ENCODE peak calls at places on chromosomes 6 and 20, in six cellular contexts. K is HEK293T; W is activated CD4-positive, alpha-beta T cell treated with anti-CD3 and anti-CD28 coated beads, Interleukin-2, amount 50 U/mL, for 24 hours; H is ELR; T is GM04504; G is SK-N-DZ. Q is an unnamed sample.

GRCh38 chr6:157144861-157145260 is 178.5 kb downstream of the TMEM242 start:
- DNase-seq in K (no peak), W (no peak), H (no peak), T (no peak), G (no peak), Q (no peak)

GRCh38 chr6:89144358-89145041 is 1.4 kb upstream of the PM20D2 start:
- DNase-seq in K (no peak), W (no peak), H (no peak), T (no peak), G (no peak), Q (no peak)

GRCh38 chr6:3752538-3753227 is 1.2 kb upstream of the PXDC1 start:
- DNase-seq in K (no peak), W (no peak), H (no peak), T (no peak), G (no peak), Q (no peak)

GRCh38 chr6:166621114-166621540 is 5.9 kb downstream of the RPS6KA2 start:
- DNase-seq in K (no peak), W (no peak), H (no peak), T (no peak), G (no peak), Q (no peak)

GRCh38 chr6:130027948-130028347 is 9.6 kb downstream of the L3MBTL3 start:
- DNase-seq in K (no peak), W (no peak), H (no peak), T (no peak), G (no peak), Q (no peak)

GRCh38 chr6:146595981-146596731 is 2.6 kb upstream of the ADGB start:
- DNase-seq in K (no peak), W (no peak), H (no peak), T (no peak), G (no peak), Q (no peak)

GRCh38 chr6:144017167-144018094 is 9.4 kb upstream of the PLAGL1 start:
- DNase-seq in K (no peak), W (no peak), H (no peak), T (no peak), G (no peak), Q (no peak)

GRCh38 chr6:17281100-17281496 is at the start of gene RBM24:
- DNase-seq in K (peak), W (peak), H (peak), T (peak), G (peak), Q (peak)

GRCh38 chr6:125014157-125014957 is 52.1 kb downstream of the RNF217 start:
- DNase-seq in K (no peak), W (no peak), H (peak), T (no peak), G (no peak), Q (no peak)

GRCh38 chr6:22980446-22980845 is 411.1 kb downstream of the HDGFL1 start:
- DNase-seq in K (no peak), W (no peak), H (peak), T (peak), G (peak), Q (no peak)

GRCh38 chr6:86107985-86108384 is 465.3 kb upstream of the SYNCRIP start:
- DNase-seq in K (no peak), W (no peak), H (no peak), T (no peak), G (no peak), Q (no peak)

GRCh38 chr6:105879902-105880547 is 206.1 kb upstream of the PRDM1 start:
- DNase-seq in K (no peak), W (peak), H (no peak), T (no peak), G (no peak), Q (no peak)

GRCh38 chr6:141598487-141598886 is 534.2 kb upstream of the GJE1 start:
- DNase-seq in K (no peak), W (no peak), H (peak), T (no peak), G (no peak), Q (no peak)

GRCh38 chr6:7615611-7616383 is 25.8 kb downstream of the SNRNP48 start:
- DNase-seq in K (peak), W (peak), H (peak), T (no peak), G (peak), Q (no peak)

GRCh38 chr6:22313796-22314195 is 17.0 kb upstream of the PRL start:
- DNase-seq in K (no peak), W (no peak), H (no peak), T (no peak), G (no peak), Q (no peak)

GRCh38 chr6:117590447-117590846 is 11.9 kb downstream of the GOPC start:
- DNase-seq in K (no peak), W (no peak), H (no peak), T (no peak), G (no peak), Q (no peak)

GRCh38 chr6:150560004-150560883 is 39.4 kb upstream of the PLEKHG1 start:
- DNase-seq in K (no peak), W (no peak), H (no peak), T (no peak), G (no peak), Q (no peak)

GRCh38 chr6:157486632-157487031 is 105.6 kb downstream of the ZDHHC14 start:
- DNase-seq in K (no peak), W (no peak), H (no peak), T (no peak), G (no peak), Q (no peak)

GRCh38 chr20:18957328-18957727 is 143.7 kb downstream of the SCP2D1 start:
- DNase-seq in K (no peak), W (no peak), H (no peak), T (no peak), G (no peak), Q (no peak)

GRCh38 chr20:36549942-36550796 is 8.8 kb downstream of the MYL9 start:
- DNase-seq in K (no peak), W (no peak), H (no peak), T (no peak), G (no peak), Q (no peak)

GRCh38 chr6:73803562-73804221 is 107.7 kb downstream of the CD109 start:
- DNase-seq in K (peak), W (no peak), H (peak), T (peak), G (peak), Q (no peak)

GRCh38 chr6:145080651-145081050 is 654.7 kb downstream of the EPM2A start:
- DNase-seq in K (no peak), W (no peak), H (no peak), T (no peak), G (no peak), Q (no peak)

GRCh38 chr20:50186987-50187402 is 3.6 kb upstream of the CEBPB start:
- DNase-seq in K (no peak), W (no peak), H (no peak), T (no peak), G (no peak), Q (no peak)

GRCh38 chr20:18443841-18444240 is 23.0 kb downstream of the DZANK1 start:
- DNase-seq in K (no peak), W (no peak), H (peak), T (no peak), G (peak), Q (no peak)

GRCh38 chr6:122809671-122810070 is 20.6 kb downstream of the SMPDL3A start:
- DNase-seq in K (no peak), W (no peak), H (no peak), T (no peak), G (no peak), Q (no peak)

GRCh38 chr6:100493206-100493888 is 28.6 kb upstream of the SIM1 start:
- DNase-seq in K (no peak), W (no peak), H (no peak), T (no peak), G (no peak), Q (no peak)

GRCh38 chr20:50412069-50412468 is 98.1 kb upstream of the PTPN1 start:
- DNase-seq in K (no peak), W (no peak), H (no peak), T (no peak), G (no peak), Q (no peak)

GRCh38 chr20:2451422-2451821 is 19.2 kb downstream of the SNRPB start:
- DNase-seq in K (no peak), W (no peak), H (no peak), T (no peak), G (no peak), Q (no peak)

GRCh38 chr20:58078741-58079522 is 149.5 kb downstream of the ANKRD60 start:
- DNase-seq in K (no peak), W (no peak), H (peak), T (peak), G (no peak), Q (no peak)

GRCh38 chr6:43737272-43738081 is 32.5 kb upstream of the VEGFA start:
- DNase-seq in K (no peak), W (no peak), H (no peak), T (no peak), G (no peak), Q (no peak)

GRCh38 chr6:11414564-11414963 is 123.0 kb upstream of the TMEM170B start:
- DNase-seq in K (no peak), W (no peak), H (no peak), T (no peak), G (no peak), Q (no peak)

GRCh38 chr6:138521800-138522199 is 22.5 kb upstream of the NHSL1 start:
- DNase-seq in K (no peak), W (no peak), H (no peak), T (no peak), G (no peak), Q (no peak)